ENCODE peak calls at places on chromosome 17, in nine cellular contexts. One of them, this sample, is unnamed.

GRCh38 chr17:78920528-78920927 is 4.7 kb downstream of the TIMP2 start:
- DNase-seq in renal cortical epithelial cell: peak; percentile 79
- DNase-seq in naive thymus-derived CD8-positive, alpha-beta T cell: no peak
- DNase-seq in activated CD4-positive, alpha-beta T cell treated with anti-CD3 and anti-CD28 coated beads, Interleukin-2, amount 50 U/mL, for 48 hours: no peak
- DNase-seq in H54: no peak
- DNase-seq in neural crest cell: no peak
- DNase-seq in T follicular helper cell: no peak
- DNase-seq in effector memory CD4-positive, alpha-beta T cell: no peak
- DNase-seq in posterior cingulate gyrus: no peak
- DNase-seq in this sample: no peak

GRCh38 chr17:83198366-83199341 is 119.2 kb downstream of the METRNL start:
- DNase-seq in renal cortical epithelial cell: no peak
- DNase-seq in naive thymus-derived CD8-positive, alpha-beta T cell: no peak
- DNase-seq in activated CD4-positive, alpha-beta T cell treated with anti-CD3 and anti-CD28 coated beads, Interleukin-2, amount 50 U/mL, for 48 hours: no peak
- DNase-seq in H54: no peak
- DNase-seq in neural crest cell: no peak
- DNase-seq in T follicular helper cell: no peak
- DNase-seq in effector memory CD4-positive, alpha-beta T cell: no peak
- DNase-seq in posterior cingulate gyrus: peak; percentile 0
- DNase-seq in this sample: no peak

GRCh38 chr17:31394544-31394943 is 3.1 kb downstream of the RAB11FIP4 start:
- DNase-seq in renal cortical epithelial cell: peak; percentile 62
- DNase-seq in naive thymus-derived CD8-positive, alpha-beta T cell: peak; percentile 49
- DNase-seq in activated CD4-positive, alpha-beta T cell treated with anti-CD3 and anti-CD28 coated beads, Interleukin-2, amount 50 U/mL, for 48 hours: peak; percentile 47
- DNase-seq in H54: no peak
- DNase-seq in neural crest cell: peak; percentile 76
- DNase-seq in T follicular helper cell: peak; percentile 18
- DNase-seq in effector memory CD4-positive, alpha-beta T cell: no peak
- DNase-seq in posterior cingulate gyrus: peak; percentile 57
- DNase-seq in this sample: peak; percentile 54

GRCh38 chr17:32546031-32546444 is 59.2 kb downstream of the CDK5R1 start:
- DNase-seq in renal cortical epithelial cell: no peak
- DNase-seq in naive thymus-derived CD8-positive, alpha-beta T cell: no peak
- DNase-seq in activated CD4-positive, alpha-beta T cell treated with anti-CD3 and anti-CD28 coated beads, Interleukin-2, amount 50 U/mL, for 48 hours: no peak
- DNase-seq in H54: no peak
- DNase-seq in neural crest cell: no peak
- DNase-seq in T follicular helper cell: no peak
- DNase-seq in effector memory CD4-positive, alpha-beta T cell: no peak
- DNase-seq in posterior cingulate gyrus: peak; percentile 64
- DNase-seq in this sample: peak; percentile 24

GRCh38 chr17:28961391-28961790 is 10.1 kb upstream of the PHF12 start:
- DNase-seq in renal cortical epithelial cell: no peak
- DNase-seq in naive thymus-derived CD8-positive, alpha-beta T cell: no peak
- DNase-seq in activated CD4-positive, alpha-beta T cell treated with anti-CD3 and anti-CD28 coated beads, Interleukin-2, amount 50 U/mL, for 48 hours: no peak
- DNase-seq in H54: no peak
- DNase-seq in neural crest cell: no peak
- DNase-seq in T follicular helper cell: no peak
- DNase-seq in effector memory CD4-positive, alpha-beta T cell: no peak
- DNase-seq in posterior cingulate gyrus: no peak
- DNase-seq in this sample: no peak

GRCh38 chr17:37650419-37651003 is 7.3 kb upstream of the DDX52 start:
- DNase-seq in renal cortical epithelial cell: peak; percentile 73
- DNase-seq in naive thymus-derived CD8-positive, alpha-beta T cell: no peak
- DNase-seq in activated CD4-positive, alpha-beta T cell treated with anti-CD3 and anti-CD28 coated beads, Interleukin-2, amount 50 U/mL, for 48 hours: no peak
- DNase-seq in H54: no peak
- DNase-seq in neural crest cell: peak; percentile 27
- DNase-seq in T follicular helper cell: no peak
- DNase-seq in effector memory CD4-positive, alpha-beta T cell: no peak
- DNase-seq in posterior cingulate gyrus: no peak
- DNase-seq in this sample: no peak

GRCh38 chr17:72342582-72343527 is 222.0 kb downstream of the SOX9 start:
- DNase-seq in renal cortical epithelial cell: peak; percentile 68
- DNase-seq in naive thymus-derived CD8-positive, alpha-beta T cell: no peak
- DNase-seq in activated CD4-positive, alpha-beta T cell treated with anti-CD3 and anti-CD28 coated beads, Interleukin-2, amount 50 U/mL, for 48 hours: no peak
- DNase-seq in H54: no peak
- DNase-seq in neural crest cell: no peak
- DNase-seq in T follicular helper cell: no peak
- DNase-seq in effector memory CD4-positive, alpha-beta T cell: no peak
- DNase-seq in posterior cingulate gyrus: peak; percentile 62
- DNase-seq in this sample: peak; percentile 61

GRCh38 chr17:49514374-49514738 is 19.3 kb downstream of the NGFR start:
- DNase-seq in renal cortical epithelial cell: no peak
- DNase-seq in naive thymus-derived CD8-positive, alpha-beta T cell: no peak
- DNase-seq in activated CD4-positive, alpha-beta T cell treated with anti-CD3 and anti-CD28 coated beads, Interleukin-2, amount 50 U/mL, for 48 hours: no peak
- DNase-seq in H54: no peak
- DNase-seq in neural crest cell: no peak
- DNase-seq in T follicular helper cell: no peak
- DNase-seq in effector memory CD4-positive, alpha-beta T cell: no peak
- DNase-seq in posterior cingulate gyrus: no peak
- DNase-seq in this sample: no peak

GRCh38 chr17:75763613-75764416 is 1.2 kb downstream of the GALK1 start:
- DNase-seq in renal cortical epithelial cell: no peak
- DNase-seq in naive thymus-derived CD8-positive, alpha-beta T cell: no peak
- DNase-seq in activated CD4-positive, alpha-beta T cell treated with anti-CD3 and anti-CD28 coated beads, Interleukin-2, amount 50 U/mL, for 48 hours: no peak
- DNase-seq in H54: no peak
- DNase-seq in neural crest cell: no peak
- DNase-seq in T follicular helper cell: no peak
- DNase-seq in effector memory CD4-positive, alpha-beta T cell: no peak
- DNase-seq in posterior cingulate gyrus: no peak
- DNase-seq in this sample: no peak

GRCh38 chr17:72639711-72640110 is 452.8 kb downstream of the SLC39A11 start:
- DNase-seq in renal cortical epithelial cell: no peak
- DNase-seq in naive thymus-derived CD8-positive, alpha-beta T cell: no peak
- DNase-seq in activated CD4-positive, alpha-beta T cell treated with anti-CD3 and anti-CD28 coated beads, Interleukin-2, amount 50 U/mL, for 48 hours: no peak
- DNase-seq in H54: no peak
- DNase-seq in neural crest cell: no peak
- DNase-seq in T follicular helper cell: no peak
- DNase-seq in effector memory CD4-positive, alpha-beta T cell: no peak
- DNase-seq in posterior cingulate gyrus: no peak
- DNase-seq in this sample: no peak

GRCh38 chr17:16962804-16963203 is 9.1 kb downstream of the TNFRSF13B start:
- DNase-seq in renal cortical epithelial cell: no peak
- DNase-seq in naive thymus-derived CD8-positive, alpha-beta T cell: no peak
- DNase-seq in activated CD4-positive, alpha-beta T cell treated with anti-CD3 and anti-CD28 coated beads, Interleukin-2, amount 50 U/mL, for 48 hours: no peak
- DNase-seq in H54: peak; percentile 79
- DNase-seq in neural crest cell: no peak
- DNase-seq in T follicular helper cell: no peak
- DNase-seq in effector memory CD4-positive, alpha-beta T cell: no peak
- DNase-seq in posterior cingulate gyrus: no peak
- DNase-seq in this sample: no peak

GRCh38 chr17:968812-969766 is 10.5 kb downstream of the NXN start:
- DNase-seq in renal cortical epithelial cell: no peak
- DNase-seq in naive thymus-derived CD8-positive, alpha-beta T cell: no peak
- DNase-seq in activated CD4-positive, alpha-beta T cell treated with anti-CD3 and anti-CD28 coated beads, Interleukin-2, amount 50 U/mL, for 48 hours: no peak
- DNase-seq in H54: no peak
- DNase-seq in neural crest cell: no peak
- DNase-seq in T follicular helper cell: no peak
- DNase-seq in effector memory CD4-positive, alpha-beta T cell: no peak
- DNase-seq in posterior cingulate gyrus: no peak
- DNase-seq in this sample: no peak

GRCh38 chr17:81868674-81869220 is 2.4 kb downstream of the ARHGDIA start:
- DNase-seq in renal cortical epithelial cell: peak; percentile 47
- DNase-seq in naive thymus-derived CD8-positive, alpha-beta T cell: peak; percentile 13
- DNase-seq in activated CD4-positive, alpha-beta T cell treated with anti-CD3 and anti-CD28 coated beads, Interleukin-2, amount 50 U/mL, for 48 hours: peak; percentile 26
- DNase-seq in H54: peak; percentile 77
- DNase-seq in neural crest cell: no peak
- DNase-seq in T follicular helper cell: no peak
- DNase-seq in effector memory CD4-positive, alpha-beta T cell: no peak
- DNase-seq in posterior cingulate gyrus: no peak
- DNase-seq in this sample: no peak

GRCh38 chr17:41212524-41213169 is 13.8 kb upstream of the KRTAP9-2 start:
- DNase-seq in renal cortical epithelial cell: no peak
- DNase-seq in naive thymus-derived CD8-positive, alpha-beta T cell: no peak
- DNase-seq in activated CD4-positive, alpha-beta T cell treated with anti-CD3 and anti-CD28 coated beads, Interleukin-2, amount 50 U/mL, for 48 hours: no peak
- DNase-seq in H54: no peak
- DNase-seq in neural crest cell: no peak
- DNase-seq in T follicular helper cell: no peak
- DNase-seq in effector memory CD4-positive, alpha-beta T cell: no peak
- DNase-seq in posterior cingulate gyrus: no peak
- DNase-seq in this sample: no peak

GRCh38 chr17:1036171-1036844 is 39.4 kb downstream of the TIMM22 start:
- DNase-seq in renal cortical epithelial cell: no peak
- DNase-seq in naive thymus-derived CD8-positive, alpha-beta T cell: no peak
- DNase-seq in activated CD4-positive, alpha-beta T cell treated with anti-CD3 and anti-CD28 coated beads, Interleukin-2, amount 50 U/mL, for 48 hours: no peak
- DNase-seq in H54: no peak
- DNase-seq in neural crest cell: no peak
- DNase-seq in T follicular helper cell: no peak
- DNase-seq in effector memory CD4-positive, alpha-beta T cell: no peak
- DNase-seq in posterior cingulate gyrus: no peak
- DNase-seq in this sample: no peak

GRCh38 chr17:8448310-8448709 is 12.6 kb downstream of the NDEL1 start:
- DNase-seq in renal cortical epithelial cell: no peak
- DNase-seq in naive thymus-derived CD8-positive, alpha-beta T cell: no peak
- DNase-seq in activated CD4-positive, alpha-beta T cell treated with anti-CD3 and anti-CD28 coated beads, Interleukin-2, amount 50 U/mL, for 48 hours: no peak
- DNase-seq in H54: no peak
- DNase-seq in neural crest cell: no peak
- DNase-seq in T follicular helper cell: no peak
- DNase-seq in effector memory CD4-positive, alpha-beta T cell: no peak
- DNase-seq in posterior cingulate gyrus: no peak
- DNase-seq in this sample: no peak

GRCh38 chr17:77736721-77737120 is 221.8 kb upstream of the TNRC6C start:
- DNase-seq in renal cortical epithelial cell: no peak
- DNase-seq in naive thymus-derived CD8-positive, alpha-beta T cell: no peak
- DNase-seq in activated CD4-positive, alpha-beta T cell treated with anti-CD3 and anti-CD28 coated beads, Interleukin-2, amount 50 U/mL, for 48 hours: no peak
- DNase-seq in H54: no peak
- DNase-seq in neural crest cell: no peak
- DNase-seq in T follicular helper cell: no peak
- DNase-seq in effector memory CD4-positive, alpha-beta T cell: no peak
- DNase-seq in posterior cingulate gyrus: no peak
- DNase-seq in this sample: no peak

GRCh38 chr17:78307887-78308633 is 51.8 kb downstream of the SOCS3 start:
- DNase-seq in renal cortical epithelial cell: no peak
- DNase-seq in naive thymus-derived CD8-positive, alpha-beta T cell: no peak
- DNase-seq in activated CD4-positive, alpha-beta T cell treated with anti-CD3 and anti-CD28 coated beads, Interleukin-2, amount 50 U/mL, for 48 hours: no peak
- DNase-seq in H54: no peak
- DNase-seq in neural crest cell: no peak
- DNase-seq in T follicular helper cell: no peak
- DNase-seq in effector memory CD4-positive, alpha-beta T cell: no peak
- DNase-seq in posterior cingulate gyrus: no peak
- DNase-seq in this sample: no peak

GRCh38 chr17:80257716-80258213 is 2.9 kb upstream of the RNF213 start:
- DNase-seq in renal cortical epithelial cell: no peak
- DNase-seq in naive thymus-derived CD8-positive, alpha-beta T cell: no peak
- DNase-seq in activated CD4-positive, alpha-beta T cell treated with anti-CD3 and anti-CD28 coated beads, Interleukin-2, amount 50 U/mL, for 48 hours: no peak
- DNase-seq in H54: no peak
- DNase-seq in neural crest cell: no peak
- DNase-seq in T follicular helper cell: no peak
- DNase-seq in effector memory CD4-positive, alpha-beta T cell: no peak
- DNase-seq in posterior cingulate gyrus: no peak
- DNase-seq in this sample: no peak

GRCh38 chr17:41475421-41475820 is 5.5 kb downstream of the KRT35 start:
- DNase-seq in renal cortical epithelial cell: no peak
- DNase-seq in naive thymus-derived CD8-positive, alpha-beta T cell: no peak
- DNase-seq in activated CD4-positive, alpha-beta T cell treated with anti-CD3 and anti-CD28 coated beads, Interleukin-2, amount 50 U/mL, for 48 hours: no peak
- DNase-seq in H54: no peak
- DNase-seq in neural crest cell: no peak
- DNase-seq in T follicular helper cell: no peak
- DNase-seq in effector memory CD4-positive, alpha-beta T cell: no peak
- DNase-seq in posterior cingulate gyrus: no peak
- DNase-seq in this sample: no peak

GRCh38 chr17:70295329-70295728 is 126.0 kb downstream of the KCNJ2 start:
- DNase-seq in renal cortical epithelial cell: no peak
- DNase-seq in naive thymus-derived CD8-positive, alpha-beta T cell: no peak
- DNase-seq in activated CD4-positive, alpha-beta T cell treated with anti-CD3 and anti-CD28 coated beads, Interleukin-2, amount 50 U/mL, for 48 hours: no peak
- DNase-seq in H54: no peak
- DNase-seq in neural crest cell: no peak
- DNase-seq in T follicular helper cell: no peak
- DNase-seq in effector memory CD4-positive, alpha-beta T cell: no peak
- DNase-seq in posterior cingulate gyrus: no peak
- DNase-seq in this sample: no peak

GRCh38 chr17:6377906-6378305 is 57.0 kb downstream of the AIPL1 start:
- DNase-seq in renal cortical epithelial cell: no peak
- DNase-seq in naive thymus-derived CD8-positive, alpha-beta T cell: no peak
- DNase-seq in activated CD4-positive, alpha-beta T cell treated with anti-CD3 and anti-CD28 coated beads, Interleukin-2, amount 50 U/mL, for 48 hours: no peak
- DNase-seq in H54: no peak
- DNase-seq in neural crest cell: no peak
- DNase-seq in T follicular helper cell: no peak
- DNase-seq in effector memory CD4-positive, alpha-beta T cell: no peak
- DNase-seq in posterior cingulate gyrus: no peak
- DNase-seq in this sample: no peak

GRCh38 chr17:78899361-78900260 is 3.4 kb downstream of the CEP295NL start:
- DNase-seq in renal cortical epithelial cell: peak; percentile 27
- DNase-seq in naive thymus-derived CD8-positive, alpha-beta T cell: no peak
- DNase-seq in activated CD4-positive, alpha-beta T cell treated with anti-CD3 and anti-CD28 coated beads, Interleukin-2, amount 50 U/mL, for 48 hours: no peak
- DNase-seq in H54: no peak
- DNase-seq in neural crest cell: no peak
- DNase-seq in T follicular helper cell: no peak
- DNase-seq in effector memory CD4-positive, alpha-beta T cell: no peak
- DNase-seq in posterior cingulate gyrus: no peak
- DNase-seq in this sample: peak; percentile 33

GRCh38 chr17:49646391-49647255 is 31.3 kb downstream of the SPOP start:
- DNase-seq in renal cortical epithelial cell: peak; percentile 91
- DNase-seq in naive thymus-derived CD8-positive, alpha-beta T cell: no peak
- DNase-seq in activated CD4-positive, alpha-beta T cell treated with anti-CD3 and anti-CD28 coated beads, Interleukin-2, amount 50 U/mL, for 48 hours: peak; percentile 47
- DNase-seq in H54: no peak
- DNase-seq in neural crest cell: no peak
- DNase-seq in T follicular helper cell: no peak
- DNase-seq in effector memory CD4-positive, alpha-beta T cell: no peak
- DNase-seq in posterior cingulate gyrus: no peak
- DNase-seq in this sample: no peak

GRCh38 chr17:71709271-71709670 is 411.5 kb upstream of the SOX9 start:
- DNase-seq in renal cortical epithelial cell: no peak
- DNase-seq in naive thymus-derived CD8-positive, alpha-beta T cell: no peak
- DNase-seq in activated CD4-positive, alpha-beta T cell treated with anti-CD3 and anti-CD28 coated beads, Interleukin-2, amount 50 U/mL, for 48 hours: no peak
- DNase-seq in H54: no peak
- DNase-seq in neural crest cell: no peak
- DNase-seq in T follicular helper cell: no peak
- DNase-seq in effector memory CD4-positive, alpha-beta T cell: no peak
- DNase-seq in posterior cingulate gyrus: no peak
- DNase-seq in this sample: no peak

GRCh38 chr17:75899353-75899752 is 2.6 kb upstream of the TRIM65 start:
- DNase-seq in renal cortical epithelial cell: no peak
- DNase-seq in naive thymus-derived CD8-positive, alpha-beta T cell: no peak
- DNase-seq in activated CD4-positive, alpha-beta T cell treated with anti-CD3 and anti-CD28 coated beads, Interleukin-2, amount 50 U/mL, for 48 hours: no peak
- DNase-seq in H54: no peak
- DNase-seq in neural crest cell: no peak
- DNase-seq in T follicular helper cell: no peak
- DNase-seq in effector memory CD4-positive, alpha-beta T cell: no peak
- DNase-seq in posterior cingulate gyrus: no peak
- DNase-seq in this sample: no peak

GRCh38 chr17:6494239-6494941 is 50.1 kb downstream of the PIMREG start:
- DNase-seq in renal cortical epithelial cell: peak; percentile 36
- DNase-seq in naive thymus-derived CD8-positive, alpha-beta T cell: no peak
- DNase-seq in activated CD4-positive, alpha-beta T cell treated with anti-CD3 and anti-CD28 coated beads, Interleukin-2, amount 50 U/mL, for 48 hours: no peak
- DNase-seq in H54: no peak
- DNase-seq in neural crest cell: no peak
- DNase-seq in T follicular helper cell: no peak
- DNase-seq in effector memory CD4-positive, alpha-beta T cell: no peak
- DNase-seq in posterior cingulate gyrus: no peak
- DNase-seq in this sample: no peak

GRCh38 chr17:29565643-29566472 is 979 bp downstream of the ABHD15 start:
- DNase-seq in renal cortical epithelial cell: no peak
- DNase-seq in naive thymus-derived CD8-positive, alpha-beta T cell: peak; percentile 45
- DNase-seq in activated CD4-positive, alpha-beta T cell treated with anti-CD3 and anti-CD28 coated beads, Interleukin-2, amount 50 U/mL, for 48 hours: peak; percentile 64
- DNase-seq in H54: no peak
- DNase-seq in neural crest cell: no peak
- DNase-seq in T follicular helper cell: peak; percentile 22
- DNase-seq in effector memory CD4-positive, alpha-beta T cell: peak; percentile 40
- DNase-seq in posterior cingulate gyrus: no peak
- DNase-seq in this sample: no peak

GRCh38 chr17:31052187-31052889 is 42.4 kb upstream of the NF1 start:
- DNase-seq in renal cortical epithelial cell: peak; percentile 88
- DNase-seq in naive thymus-derived CD8-positive, alpha-beta T cell: no peak
- DNase-seq in activated CD4-positive, alpha-beta T cell treated with anti-CD3 and anti-CD28 coated beads, Interleukin-2, amount 50 U/mL, for 48 hours: no peak
- DNase-seq in H54: peak; percentile 53
- DNase-seq in neural crest cell: no peak
- DNase-seq in T follicular helper cell: no peak
- DNase-seq in effector memory CD4-positive, alpha-beta T cell: no peak
- DNase-seq in posterior cingulate gyrus: no peak
- DNase-seq in this sample: no peak